ENCODE peak calls at places on chromosome 17, in six cellular contexts. F is ascending aorta, U is lung, X is AG04449, T is BJ, O is ovary. K is an unnamed sample.

GRCh38 chr17:52696362-52696761 is 537.8 kb upstream of the CA10 start:
- DNase-seq in F (no peak), U (no peak), X (no peak), T (no peak), O (no peak), K (no peak)

GRCh38 chr17:58254803-58255202 is 16.4 kb downstream of the LPO start:
- DNase-seq in F (no peak), U (no peak), X (no peak), T (no peak), O (no peak), K (no peak)

GRCh38 chr17:10357768-10358167 is 15.0 kb downstream of the MYH13 start:
- DNase-seq in F (no peak), U (no peak), X (no peak), T (no peak), O (no peak), K (peak)

GRCh38 chr17:31857920-31858646 is 961 bp downstream of the COPRS start:
- DNase-seq in F (no peak), U (no peak), X (no peak), T (no peak), O (no peak), K (no peak)

GRCh38 chr17:77320501-77321256 is 179.9 kb downstream of the SEC14L1 start:
- DNase-seq in F (no peak), U (no peak), X (no peak), T (no peak), O (peak), K (peak)

GRCh38 chr17:68585643-68586042 is 15.5 kb downstream of the FAM20A start:
- DNase-seq in F (no peak), U (no peak), X (no peak), T (no peak), O (no peak), K (no peak)

GRCh38 chr17:72794152-72794551 is 298.3 kb downstream of the SLC39A11 start:
- DNase-seq in F (no peak), U (no peak), X (no peak), T (no peak), O (no peak), K (no peak)

GRCh38 chr17:79777844-79778503 is at the start of gene CBX2:
- DNase-seq in F (no peak), U (peak), X (no peak), T (no peak), O (peak), K (peak)

GRCh38 chr17:63841350-63842172 is 924 bp downstream of the SMARCD2 start:
- DNase-seq in F (no peak), U (peak), X (no peak), T (no peak), O (peak), K (peak)

GRCh38 chr17:73947281-73947975 is 256.1 kb upstream of the RPL38 start:
- DNase-seq in F (no peak), U (no peak), X (no peak), T (no peak), O (no peak), K (no peak)

GRCh38 chr17:18859256-18859655 is 1.3 kb downstream of the PRPSAP2 start:
- DNase-seq in F (no peak), U (no peak), X (no peak), T (no peak), O (no peak), K (no peak)

GRCh38 chr17:80028030-80028429 is 7.6 kb downstream of the TBC1D16 start:
- DNase-seq in F (no peak), U (no peak), X (no peak), T (no peak), O (no peak), K (no peak)

GRCh38 chr17:48791128-48792032 is 25.6 kb downstream of the TTLL6 start:
- DNase-seq in F (no peak), U (peak), X (peak), T (peak), O (peak), K (peak)

GRCh38 chr17:42684033-42684625 is 1.8 kb downstream of the CNTNAP1 start:
- DNase-seq in F (no peak), U (no peak), X (no peak), T (no peak), O (no peak), K (no peak)

GRCh38 chr17:62950067-62950466 is 16.0 kb upstream of the TANC2 start:
- DNase-seq in F (peak), U (peak), X (peak), T (no peak), O (no peak), K (no peak)

GRCh38 chr17:62778990-62779681 is 29.0 kb downstream of the MARCHF10 start:
- DNase-seq in F (no peak), U (peak), X (peak), T (peak), O (peak), K (no peak)

GRCh38 chr17:45018514-45019176 is 32.8 kb downstream of the DCAKD start:
- DNase-seq in F (no peak), U (no peak), X (no peak), T (no peak), O (peak), K (peak)

GRCh38 chr17:67433248-67433924 is 56.3 kb downstream of the PITPNC1 start:
- DNase-seq in F (no peak), U (no peak), X (no peak), T (no peak), O (no peak), K (no peak)

GRCh38 chr17:3043737-3044365 is 19.6 kb downstream of the OR1D5 start:
- DNase-seq in F (no peak), U (no peak), X (no peak), T (no peak), O (no peak), K (no peak)

GRCh38 chr17:61240851-61241468 is 158.7 kb upstream of the TBX2 start:
- DNase-seq in F (no peak), U (no peak), X (no peak), T (no peak), O (no peak), K (no peak)

GRCh38 chr17:32283745-32284207 is 18.1 kb downstream of the RHBDL3 start:
- DNase-seq in F (no peak), U (no peak), X (no peak), T (no peak), O (peak), K (no peak)

GRCh38 chr17:596287-596686 is 118.4 kb downstream of the VPS53 start:
- DNase-seq in F (no peak), U (no peak), X (no peak), T (no peak), O (no peak), K (no peak)

GRCh38 chr17:45132569-45133463 is 501 bp upstream of the PLCD3 start:
- DNase-seq in F (no peak), U (peak), X (no peak), T (no peak), O (peak), K (peak)

GRCh38 chr17:44930667-44931066 is 15.4 kb upstream of the GFAP start:
- DNase-seq in F (no peak), U (no peak), X (no peak), T (no peak), O (no peak), K (no peak)

GRCh38 chr17:72118588-72119279 is 2.1 kb upstream of the SOX9 start:
- DNase-seq in F (no peak), U (peak), X (no peak), T (no peak), O (no peak), K (peak)

GRCh38 chr17:20992987-20993862 is 49.6 kb downstream of the USP22 start:
- DNase-seq in F (no peak), U (peak), X (peak), T (peak), O (peak), K (peak)

GRCh38 chr17:47733047-47733413 is at the start of gene TBX21:
- DNase-seq in F (peak), U (peak), X (no peak), T (no peak), O (no peak), K (peak)

GRCh38 chr17:66138120-66138519 is 53.8 kb downstream of the CEP112 start:
- DNase-seq in F (no peak), U (no peak), X (no peak), T (no peak), O (no peak), K (no peak)

GRCh38 chr17:44081681-44082080 is 11.1 kb downstream of the G6PC3 start:
- DNase-seq in F (no peak), U (no peak), X (no peak), T (no peak), O (no peak), K (no peak)

GRCh38 chr17:7856081-7856791 is 1.1 kb downstream of the NAA38 start:
- DNase-seq in F (no peak), U (no peak), X (no peak), T (no peak), O (peak), K (no peak)

GRCh38 chr17:37481001-37481665 is 8.6 kb upstream of the DUSP14 start:
- DNase-seq in F (no peak), U (no peak), X (no peak), T (no peak), O (no peak), K (no peak)

GRCh38 chr17:82835122-82835521 is 4.7 kb downstream of the ZNF750 start:
- DNase-seq in F (no peak), U (no peak), X (no peak), T (no peak), O (no peak), K (no peak)

DNA sequence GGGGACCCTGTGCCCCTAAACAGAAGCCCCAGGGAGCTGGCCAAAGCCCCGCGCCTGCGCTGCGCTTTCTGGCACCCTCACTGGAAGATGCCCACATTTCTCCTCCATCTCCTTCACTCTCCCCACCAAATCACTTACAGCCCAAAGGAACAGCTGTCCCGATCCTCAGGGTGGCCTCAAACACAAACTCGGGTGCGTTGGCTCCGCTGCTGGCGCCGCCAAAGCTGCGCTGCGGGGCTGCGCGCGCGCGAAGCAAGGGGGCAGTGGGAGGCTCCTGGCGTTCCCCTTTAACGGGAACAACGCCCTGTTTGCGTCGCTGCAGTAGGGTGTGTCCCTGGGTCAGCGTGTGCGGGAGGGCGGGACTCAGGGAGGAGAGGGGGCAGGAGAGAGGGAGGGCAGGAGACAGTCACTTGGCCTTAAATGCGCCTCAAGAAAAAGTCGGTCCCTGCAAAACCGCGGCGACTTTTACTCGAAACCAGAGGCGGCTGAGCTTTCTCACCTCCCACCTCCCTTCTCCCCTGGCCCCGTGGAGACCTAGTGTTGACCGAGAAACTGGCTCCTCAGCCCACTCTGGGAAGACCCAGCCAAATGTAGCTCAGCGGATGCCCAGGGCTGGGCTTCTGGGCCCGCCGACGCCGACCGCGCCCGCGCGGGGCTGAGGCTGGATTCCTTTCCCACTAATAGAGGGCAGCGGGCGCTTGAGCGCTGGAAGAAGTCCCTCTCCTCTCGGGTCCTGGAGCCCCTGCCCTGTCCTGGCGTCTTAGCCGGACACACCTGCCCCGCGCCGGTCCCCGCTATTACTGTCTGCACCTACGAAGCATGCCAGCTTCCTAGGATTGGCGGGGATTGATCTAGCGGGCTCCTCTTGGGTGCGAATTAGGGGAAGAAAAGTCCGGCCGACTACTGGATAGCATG is 2.6 kb downstream of the PMP22 start:
- DNase-seq in F (peak), U (peak), X (no peak), T (peak), O (peak), K (no peak)
- TF ChIP-seq CTCF in F (peak), U (no peak), X (peak), T (peak), O (no peak), K (no peak)

DNA sequence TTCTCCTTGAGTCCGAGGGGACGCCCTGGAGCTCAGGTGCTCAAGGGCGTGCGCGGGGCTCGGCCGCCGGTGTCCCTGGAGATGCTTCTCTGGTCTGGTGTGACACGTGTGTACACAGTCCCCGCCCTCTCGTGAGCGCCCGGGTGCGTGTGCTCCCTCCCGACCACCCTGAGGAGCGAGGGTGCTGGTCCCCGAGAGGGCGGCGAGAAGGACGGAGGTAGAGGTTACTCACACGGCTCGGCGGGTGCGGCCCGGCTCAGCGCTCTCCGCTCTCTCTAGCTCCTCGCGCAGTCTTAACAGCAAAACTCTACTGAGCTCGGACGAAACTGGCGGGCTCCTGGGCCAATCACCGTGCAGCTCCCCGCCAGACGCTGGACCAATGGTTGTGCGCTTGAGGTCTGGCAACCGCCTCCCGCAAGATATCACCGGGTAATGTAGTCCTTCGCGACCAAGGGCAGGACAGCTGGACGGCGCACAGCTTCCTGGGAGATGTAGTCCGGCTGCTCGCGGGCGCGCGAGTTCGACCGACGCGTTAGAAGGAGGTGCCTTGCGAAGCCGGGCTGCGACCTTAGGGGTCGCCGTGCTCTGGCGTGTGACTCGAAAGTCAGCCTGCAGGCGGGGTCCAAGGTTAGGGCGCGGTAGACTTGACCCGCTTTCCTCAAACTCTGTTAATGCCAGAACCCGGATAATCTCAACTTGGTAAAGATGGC is at the start of gene SLC25A19:
- DNase-seq in F (peak), U (peak), X (peak), T (peak), O (peak), K (peak)
- TF ChIP-seq CTCF in F (no peak), U (peak), X (no peak), T (peak), O (no peak), K (peak)

DNA sequence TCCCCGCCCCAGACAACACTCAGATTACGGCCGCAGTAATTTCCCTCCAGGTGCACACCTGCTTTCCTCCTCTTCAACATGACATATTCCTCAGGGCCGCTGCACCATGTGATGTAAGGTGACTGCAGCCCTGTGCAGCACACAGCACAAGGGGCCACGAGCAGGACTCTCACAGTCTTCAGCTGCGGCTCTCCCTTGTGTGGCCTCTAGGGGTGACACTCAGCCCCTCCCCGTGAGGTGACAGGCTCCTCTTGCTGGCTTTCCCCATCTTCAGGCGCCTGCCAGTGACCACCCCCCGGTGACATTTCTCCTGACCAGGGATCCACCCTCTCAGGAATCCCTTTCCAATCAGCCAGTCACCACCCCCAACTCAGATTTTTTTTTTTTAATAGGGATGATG is 31.3 kb upstream of the ABCC3 start:
- DNase-seq in F (no peak), U (no peak), X (no peak), T (no peak), O (no peak), K (no peak)
- TF ChIP-seq CTCF in F (no peak), U (no peak), X (peak), T (peak), O (no peak), K (no peak)

DNA sequence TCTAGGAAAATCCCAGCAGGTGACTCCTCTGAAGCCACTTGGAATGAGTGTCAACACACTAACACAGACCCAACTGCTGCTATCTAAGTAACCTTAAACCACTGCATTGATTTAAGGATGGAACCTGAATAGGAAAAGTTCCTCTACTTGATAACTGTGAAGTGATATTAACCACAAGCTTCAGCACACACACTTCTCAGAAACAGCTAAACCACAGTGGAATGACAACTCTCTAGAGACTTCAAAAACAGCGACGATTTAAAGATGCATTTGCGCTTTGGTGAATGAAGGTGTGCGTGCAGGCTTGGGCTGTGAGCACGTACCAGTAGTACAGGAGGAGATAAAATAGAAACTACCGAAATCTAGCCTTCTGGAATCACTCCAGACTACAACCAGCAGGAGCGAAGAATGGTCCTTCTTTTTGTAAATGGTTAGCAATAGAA is 137.6 kb upstream of the CORO6 start:
- DNase-seq in F (no peak), U (no peak), X (no peak), T (no peak), O (no peak), K (peak)
- TF ChIP-seq CTCF in F (no peak), U (no peak), X (no peak), T (no peak), O (no peak), K (no peak)

GRCh38 chr17:39461113-39461910 is at the start of gene CDK12:
- DNase-seq in F (peak), U (peak), X (peak), T (peak), O (peak), K (peak)
- TF ChIP-seq CTCF in F (no peak), U (no peak), X (no peak), T (no peak), O (no peak), K (no peak)